ENCODE peak calls at places on chromosomes 13 and 19, in ten cellular contexts. J, M, S, G, B, K, Y, X, C and Q are unnamed samples. For H3K4me1 and H3K9me3, the result is how much of the 10 kb centered on the place peaks cover.

GRCh38 chr13:112067121-112067741 is at the start of gene SOX1:
- DNase-seq in J (no peak), M (no peak), S (no peak), G (no peak), B (no peak), K (peak), Y (no peak), X (peak), C (no peak), Q (no peak)

GRCh38 chr13:93740334-93740733 is 513.7 kb downstream of the GPC6 start:
- DNase-seq in J (no peak), M (no peak), S (no peak), G (no peak), B (no peak), K (no peak), Y (no peak), X (no peak), C (no peak), Q (no peak)

GRCh38 chr13:91714726-91715334 is 316.4 kb downstream of the GPC5 start:
- DNase-seq in J (no peak), M (no peak), S (no peak), G (no peak), B (no peak), K (no peak), Y (no peak), X (peak), C (no peak), Q (no peak)

GRCh38 chr19:45542234-45542668 is 35.0 kb downstream of the VASP start:
- DNase-seq in J (no peak), M (no peak), S (no peak), G (no peak), B (no peak), K (no peak), Y (no peak), X (no peak), C (no peak), Q (no peak)

GRCh38 chr13:29583073-29583785 is 12.3 kb downstream of the SLC7A1 start:
- DNase-seq in J (no peak), M (no peak), S (no peak), G (peak), B (no peak), K (no peak), Y (no peak), X (no peak), C (no peak), Q (no peak)

GRCh38 chr13:37791699-37792098 is 77.9 kb downstream of the TRPC4 start:
- DNase-seq in J (no peak), M (no peak), S (no peak), G (no peak), B (no peak), K (no peak), Y (no peak), X (no peak), C (no peak), Q (no peak)

GRCh38 chr13:45833663-45834062 is 17.9 kb downstream of the SIAH3 start:
- DNase-seq in J (peak), M (no peak), S (no peak), G (no peak), B (peak), K (no peak), Y (no peak), X (no peak), C (no peak), Q (no peak)

GRCh38 chr13:64709079-64709478 is 2521.1 kb downstream of the PCDH9 start:
- DNase-seq in J (no peak), M (no peak), S (no peak), G (no peak), B (no peak), K (no peak), Y (no peak), X (peak), C (no peak), Q (no peak)

GRCh38 chr13:110108348-110109139 is 198.4 kb downstream of the COL4A1 start:
- DNase-seq in J (peak), M (peak), S (no peak), G (peak), B (peak), K (peak), Y (peak), X (peak), C (peak), Q (peak)

GRCh38 chr19:926595-927043 is 784 bp downstream of the ARID3A start:
- DNase-seq in J (peak), M (peak), S (peak), G (peak), B (peak), K (peak), Y (no peak), X (peak), C (peak), Q (no peak)

GRCh38 chr19:51784922-51785690 is 9.9 kb upstream of the FPR3 start:
- DNase-seq in J (peak), M (no peak), S (peak), G (no peak), B (peak), K (no peak), Y (no peak), X (no peak), C (peak), Q (peak)

GRCh38 chr13:79810671-79811070 is 329.7 kb downstream of the NDFIP2 start:
- DNase-seq in J (no peak), M (no peak), S (no peak), G (peak), B (no peak), K (peak), Y (no peak), X (peak), C (no peak), Q (no peak)

GRCh38 chr19:44657211-44657921 is 13.7 kb downstream of the PVR start:
- DNase-seq in J (peak), M (peak), S (peak), G (peak), B (peak), K (peak), Y (peak), X (peak), C (peak), Q (peak)

GRCh38 chr13:48532146-48532472 is 771 bp downstream of the RCBTB2 start:
- DNase-seq in J (no peak), M (no peak), S (no peak), G (no peak), B (no peak), K (no peak), Y (no peak), X (peak), C (no peak), Q (no peak)

GRCh38 chr13:107512551-107512950 is 702.8 kb downstream of the LIG4 start:
- DNase-seq in J (no peak), M (no peak), S (no peak), G (no peak), B (no peak), K (no peak), Y (no peak), X (peak), C (no peak), Q (no peak)

GRCh38 chr13:61779456-61779855 is 363.8 kb upstream of the PCDH20 start:
- DNase-seq in J (no peak), M (no peak), S (no peak), G (no peak), B (no peak), K (no peak), Y (no peak), X (peak), C (no peak), Q (no peak)

GRCh38 chr13:27808866-27809546 is 16.7 kb downstream of the GSX1 start:
- DNase-seq in J (no peak), M (no peak), S (no peak), G (no peak), B (no peak), K (no peak), Y (no peak), X (no peak), C (no peak), Q (no peak)

GRCh38 chr19:44653343-44653742 is 9.6 kb downstream of the PVR start:
- DNase-seq in J (no peak), M (no peak), S (no peak), G (no peak), B (no peak), K (no peak), Y (no peak), X (no peak), C (no peak), Q (no peak)

GRCh38 chr19:36225219-36225892 is 10.4 kb downstream of the ZNF146 start:
- DNase-seq in J (no peak), M (no peak), S (no peak), G (no peak), B (no peak), K (no peak), Y (no peak), X (no peak), C (no peak), Q (no peak)

GRCh38 chr19:16441661-16442071 is 30.1 kb downstream of the EPS15L1 start:
- DNase-seq in J (no peak), M (no peak), S (no peak), G (peak), B (no peak), K (peak), Y (no peak), X (peak), C (no peak), Q (no peak)

GRCh38 chr13:31767175-31767900 is 28.0 kb downstream of the RXFP2 start:
- DNase-seq in J (no peak), M (no peak), S (no peak), G (no peak), B (no peak), K (no peak), Y (no peak), X (no peak), C (no peak), Q (no peak)

GRCh38 chr19:14418743-14419037 is 451 bp downstream of the DDX39A start:
- DNase-seq in J (no peak), M (no peak), S (no peak), G (no peak), B (no peak), K (no peak), Y (no peak), X (no peak), C (peak), Q (no peak)

GRCh38 chr19:49403404-49404187 is 15.5 kb downstream of the KASH5 start:
- DNase-seq in J (no peak), M (no peak), S (no peak), G (no peak), B (no peak), K (peak), Y (no peak), X (peak), C (no peak), Q (no peak)

GRCh38 chr13:78606471-78607408 is 3.4 kb upstream of the POU4F1 start:
- DNase-seq in J (no peak), M (no peak), S (no peak), G (no peak), B (no peak), K (no peak), Y (no peak), X (peak), C (no peak), Q (no peak)

GRCh38 chr19:19568802-19569756 is 31.0 kb downstream of the CILP2 start:
- DNase-seq in J (no peak), M (no peak), S (no peak), G (no peak), B (no peak), K (no peak), Y (no peak), X (no peak), C (no peak), Q (no peak)

GRCh38 chr13:42836930-42837329 is 55.5 kb downstream of the FAM216B start:
- DNase-seq in J (peak), M (no peak), S (no peak), G (peak), B (no peak), K (peak), Y (no peak), X (peak), C (peak), Q (no peak)

GRCh38 chr13:67554296-67554695 is 324.2 kb upstream of the PCDH9 start:
- DNase-seq in J (no peak), M (no peak), S (no peak), G (no peak), B (no peak), K (no peak), Y (no peak), X (no peak), C (no peak), Q (no peak)

GRCh38 chr19:4108767-4109625 is 14.9 kb downstream of the MAP2K2 start:
- DNase-seq in J (no peak), M (peak), S (peak), G (no peak), B (no peak), K (no peak), Y (no peak), X (no peak), C (no peak), Q (no peak)

GRCh38 chr13:84563611-84564010 is 681.3 kb upstream of the SLITRK1 start:
- DNase-seq in J (no peak), M (no peak), S (no peak), G (no peak), B (no peak), K (no peak), Y (no peak), X (no peak), C (peak), Q (no peak)

GRCh38 chr13:32638739-32639138 is 52.5 kb downstream of the PDS5B start:
- DNase-seq in J (no peak), M (no peak), S (no peak), G (no peak), B (no peak), K (no peak), Y (no peak), X (no peak), C (no peak), Q (no peak)

GRCh38 chr19:44947041-44947581 is 1.3 kb downstream of the APOC2 start:
- DNase-seq in J (no peak), M (no peak), S (no peak), G (no peak), B (no peak), K (no peak), Y (no peak), X (no peak), C (no peak), Q (no peak)

GRCh38 chr19:16342002-16342715 is 17.5 kb downstream of the KLF2 start:
- DNase-seq in J (peak), M (no peak), S (peak), G (no peak), B (peak), K (no peak), Y (no peak), X (no peak), C (no peak), Q (no peak)

GRCh38 chr19:35216026-35216832 is 12.3 kb downstream of the FAM187B start:
- DNase-seq in J (no peak), M (no peak), S (no peak), G (no peak), B (no peak), K (no peak), Y (no peak), X (no peak), C (no peak), Q (no peak)

GRCh38 chr13:99083976-99084375 is 106.1 kb upstream of the DOCK9 start:
- DNase-seq in J (no peak), M (no peak), S (no peak), G (no peak), B (no peak), K (no peak), Y (no peak), X (no peak), C (peak), Q (no peak)

GRCh38 chr13:99086869-99087129 is 108.9 kb upstream of the DOCK9 start:
- DNase-seq in J (no peak), M (no peak), S (no peak), G (no peak), B (no peak), K (no peak), Y (no peak), X (no peak), C (no peak), Q (no peak)

GRCh38 chr13:99085846-99086148 is 107.9 kb upstream of the DOCK9 start:
- DNase-seq in J (peak), M (no peak), S (no peak), G (no peak), B (no peak), K (no peak), Y (no peak), X (no peak), C (no peak), Q (no peak)

GRCh38 chr13:99086149-99086868 is 108.4 kb upstream of the DOCK9 start:
- DNase-seq in J (peak), M (peak), S (peak), G (peak), B (peak), K (peak), Y (no peak), X (peak), C (peak), Q (peak)

DNA sequence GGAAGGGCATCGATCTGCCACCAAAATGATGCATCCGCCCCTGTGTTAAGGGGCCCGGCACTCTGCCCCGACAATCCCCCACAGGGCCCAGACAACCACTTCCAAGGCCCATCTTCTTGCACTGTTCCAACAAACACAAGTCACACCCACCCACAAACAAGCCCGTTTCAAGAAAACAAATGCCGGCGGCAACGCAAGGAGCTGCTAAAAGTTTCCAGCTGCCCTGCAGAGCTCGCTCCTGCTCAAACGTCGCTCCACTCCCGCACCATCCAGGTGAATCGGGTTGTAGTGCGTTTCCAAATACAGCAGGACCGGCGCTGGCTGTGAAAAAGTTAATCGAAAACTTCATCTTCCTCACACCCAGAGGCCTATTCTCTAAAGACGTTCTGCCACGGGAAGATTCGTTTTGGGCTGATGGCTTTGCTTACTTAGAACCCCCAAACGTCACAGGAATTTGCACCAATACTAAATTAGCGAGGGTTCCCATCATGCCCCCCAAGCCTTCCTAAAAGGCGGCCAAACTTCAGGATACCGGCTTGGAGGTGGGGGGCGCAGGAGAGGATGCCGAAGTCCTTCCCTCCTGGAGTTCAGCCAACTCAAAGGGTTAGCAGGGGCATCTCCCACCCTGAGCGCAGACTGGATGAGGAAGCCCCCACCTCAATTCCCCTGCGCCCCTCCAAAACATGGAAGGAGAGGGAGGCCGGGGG is 107.4 kb upstream of the DOCK9 start:
- DNase-seq in J (peak), M (no peak), S (no peak), G (no peak), B (no peak), K (peak), Y (no peak), X (peak), C (no peak), Q (no peak)
- H3K4me1 ChIP-seq in J (under half), M (under half), S (under half), G (under half), B (under half), K (under half), Y (under half), X (under half), C (under half), Q (under half)

DNA sequence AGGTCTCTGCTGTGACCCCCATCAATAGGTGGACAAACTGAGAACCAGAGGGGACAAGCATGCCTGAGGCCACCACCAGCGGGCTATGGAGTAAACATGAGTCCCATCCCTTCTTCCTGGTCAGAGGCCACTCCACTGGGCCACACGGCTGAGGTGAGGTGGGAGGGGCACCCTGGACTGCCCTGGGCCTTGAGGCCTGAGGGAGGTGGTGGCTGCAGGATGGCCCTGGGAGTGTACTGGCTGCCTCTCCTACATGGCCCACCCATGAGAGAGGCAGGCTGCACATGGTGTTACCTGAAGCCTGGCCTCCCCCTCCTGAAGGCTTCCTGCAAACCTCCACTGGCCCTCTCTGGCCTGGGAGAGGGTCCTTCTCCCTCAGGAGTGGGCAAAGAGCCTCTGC is 222.4 kb downstream of the TUBA3C start:
- DNase-seq in J (no peak), M (no peak), S (no peak), G (no peak), B (no peak), K (no peak), Y (no peak), X (no peak), C (no peak), Q (no peak)
- H3K9me3 ChIP-seq in J (under half), M (half or more), S (under half), G (under half), B (under half), K (under half), Y (under half), X (under half), C (under half), Q (under half)

DNA sequence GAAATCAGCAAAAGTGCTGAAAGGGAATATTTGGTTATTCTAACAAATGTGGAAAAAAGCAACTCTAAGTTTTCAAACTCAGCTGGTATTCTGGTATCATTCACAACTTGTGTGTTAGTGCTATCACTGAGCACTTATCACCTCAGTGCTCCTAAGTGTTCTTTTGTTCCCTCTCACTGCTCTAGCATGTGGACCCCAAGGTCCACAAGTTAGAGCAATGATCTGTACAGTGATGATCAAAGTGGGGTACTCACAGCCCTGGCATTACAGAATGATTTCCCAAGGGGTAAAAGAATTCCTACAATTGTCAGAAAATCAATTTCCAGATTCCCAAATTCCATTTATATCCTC is 575.0 kb downstream of the DIAPH3 start:
- DNase-seq in J (no peak), M (no peak), S (no peak), G (no peak), B (no peak), K (no peak), Y (no peak), X (peak), C (no peak), Q (no peak)
- H3K27ac ChIP-seq in J (no peak), M (no peak), S (no peak), G (no peak), B (no peak), K (no peak), Y (no peak), X (no peak), C (no peak), Q (no peak)

GRCh38 chr19:40600086-40600917 is 867 bp upstream of the LTBP4 start:
- DNase-seq in J (peak), M (no peak), S (no peak), G (no peak), B (peak), K (no peak), Y (no peak), X (peak), C (no peak), Q (no peak)
- H3K4me1 ChIP-seq in J (half or more), M (half or more), S (half or more), G (half or more), B (under half), K (under half), Y (under half), X (under half), C (half or more), Q (half or more)

DNA sequence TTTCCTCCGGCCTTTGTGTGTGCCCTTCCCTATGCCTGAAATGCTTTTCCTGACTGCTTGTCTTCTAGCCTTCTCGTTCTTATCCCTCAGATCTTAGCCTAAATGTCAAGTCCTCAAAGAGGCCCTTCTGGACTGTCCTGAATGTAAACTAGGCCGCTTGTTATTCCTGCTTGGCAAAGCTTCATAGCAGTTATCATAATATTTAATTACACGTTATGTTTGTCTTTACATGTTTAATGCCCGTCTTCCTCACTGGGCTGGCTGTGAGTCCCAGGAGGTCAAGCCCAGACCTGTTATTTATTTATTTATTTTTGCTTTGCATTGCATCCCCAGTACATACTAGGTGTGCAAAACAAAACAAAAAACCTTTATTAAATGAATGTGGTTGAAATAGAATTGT is 62.7 kb downstream of the SIPA1L3 start:
- DNase-seq in J (no peak), M (no peak), S (no peak), G (no peak), B (no peak), K (no peak), Y (no peak), X (no peak), C (no peak), Q (no peak)
- H3K9me3 ChIP-seq in J (under half), M (under half), S (under half), G (under half), B (under half), K (under half), Y (under half), X (under half), C (under half), Q (under half)

GRCh38 chr19:2550431-2551171 is 74.7 kb downstream of the GADD45B start:
- DNase-seq in J (peak), M (no peak), S (no peak), G (no peak), B (peak), K (no peak), Y (no peak), X (no peak), C (no peak), Q (no peak)

GRCh38 chr19:2548966-2549365 is 73.0 kb downstream of the GADD45B start:
- DNase-seq in J (no peak), M (no peak), S (no peak), G (no peak), B (no peak), K (no peak), Y (no peak), X (no peak), C (no peak), Q (no peak)

GRCh38 chr19:2547721-2548120 is 71.8 kb downstream of the GADD45B start:
- DNase-seq in J (no peak), M (no peak), S (no peak), G (no peak), B (no peak), K (no peak), Y (no peak), X (no peak), C (no peak), Q (no peak)

GRCh38 chr19:2551172-2551863 is 75.4 kb downstream of the GADD45B start:
- DNase-seq in J (no peak), M (no peak), S (no peak), G (no peak), B (no peak), K (no peak), Y (no peak), X (no peak), C (no peak), Q (no peak)

GRCh38 chr19:2549701-2550191 is 73.8 kb downstream of the GADD45B start:
- DNase-seq in J (peak), M (peak), S (no peak), G (no peak), B (peak), K (no peak), Y (peak), X (no peak), C (no peak), Q (peak)
- H3K27ac ChIP-seq in J (peak), M (peak), S (no peak), G (peak), B (peak), K (no peak), Y (peak), X (no peak), C (peak), Q (no peak)